ENCODE peak calls at places on chromosomes 13 and 19, in nine cellular contexts. I, L, V, W, E, Q, R, C and N are unnamed samples. For H3K27me3, the result is how much of the 10 kb centered on the place peaks cover.

GRCh38 chr19:34707661-34708060 is 26.4 kb upstream of the ZNF181 start:
- DNase-seq in I (no peak), L (no peak), V (no peak), W (peak), E (no peak), Q (no peak), R (no peak), C (no peak), N (no peak)

GRCh38 chr19:39155114-39155700 is 29.6 kb downstream of the PAK4 start:
- DNase-seq in I (no peak), L (no peak), V (no peak), W (no peak), E (no peak), Q (no peak), R (no peak), C (no peak), N (no peak)

GRCh38 chr19:54369082-54369691 is 4.5 kb upstream of the LAIR1 start:
- DNase-seq in I (no peak), L (no peak), V (no peak), W (no peak), E (no peak), Q (no peak), R (no peak), C (no peak), N (no peak)

GRCh38 chr19:42455621-42456081 is 12.9 kb upstream of the CXCL17 start:
- DNase-seq in I (no peak), L (no peak), V (no peak), W (no peak), E (no peak), Q (peak), R (no peak), C (no peak), N (no peak)

GRCh38 chr19:47018923-47019322 is 714 bp upstream of the NPAS1 start:
- DNase-seq in I (no peak), L (no peak), V (no peak), W (no peak), E (no peak), Q (no peak), R (no peak), C (no peak), N (no peak)

GRCh38 chr13:101979825-101980224 is 422.0 kb downstream of the FGF14 start:
- DNase-seq in I (no peak), L (no peak), V (no peak), W (no peak), E (no peak), Q (no peak), R (no peak), C (no peak), N (no peak)

GRCh38 chr13:105047676-105048295 is 1487.7 kb downstream of the EFNB2 start:
- DNase-seq in I (peak), L (no peak), V (no peak), W (no peak), E (no peak), Q (no peak), R (no peak), C (no peak), N (no peak)

GRCh38 chr19:41990615-41991014 is 3.4 kb downstream of the ATP1A3 start:
- DNase-seq in I (no peak), L (no peak), V (no peak), W (no peak), E (no peak), Q (no peak), R (no peak), C (no peak), N (no peak)

GRCh38 chr19:46609511-46610412 is 8.6 kb downstream of the CALM3 start:
- DNase-seq in I (no peak), L (no peak), V (no peak), W (no peak), E (peak), Q (no peak), R (no peak), C (no peak), N (peak)

GRCh38 chr19:6730153-6730804 is 7.1 kb downstream of the GPR108 start:
- DNase-seq in I (no peak), L (no peak), V (no peak), W (peak), E (peak), Q (no peak), R (no peak), C (peak), N (no peak)

GRCh38 chr13:34413538-34414210 is 528.4 kb upstream of the NBEA start:
- DNase-seq in I (no peak), L (no peak), V (no peak), W (no peak), E (no peak), Q (peak), R (no peak), C (no peak), N (no peak)

GRCh38 chr19:40754611-40755247 is 3.7 kb downstream of the SNRPA start:
- DNase-seq in I (peak), L (no peak), V (peak), W (no peak), E (no peak), Q (no peak), R (no peak), C (no peak), N (no peak)

GRCh38 chr13:101473458-101473857 is 21.0 kb downstream of the ITGBL1 start:
- DNase-seq in I (peak), L (no peak), V (peak), W (no peak), E (peak), Q (peak), R (no peak), C (no peak), N (no peak)

GRCh38 chr19:15864824-15865223 is 33.0 kb downstream of the CYP4F2 start:
- DNase-seq in I (no peak), L (no peak), V (no peak), W (no peak), E (no peak), Q (no peak), R (no peak), C (no peak), N (no peak)

GRCh38 chr19:15866646-15867045 is 31.2 kb downstream of the CYP4F2 start:
- DNase-seq in I (no peak), L (no peak), V (no peak), W (no peak), E (no peak), Q (peak), R (no peak), C (no peak), N (no peak)

GRCh38 chr19:15860522-15860921 is 37.4 kb downstream of the CYP4F2 start:
- DNase-seq in I (no peak), L (no peak), V (no peak), W (no peak), E (no peak), Q (no peak), R (no peak), C (no peak), N (no peak)

GRCh38 chr19:15862444-15862843 is 35.4 kb downstream of the CYP4F2 start:
- DNase-seq in I (no peak), L (no peak), V (no peak), W (no peak), E (no peak), Q (no peak), R (no peak), C (no peak), N (no peak)

GRCh38 chr19:15863272-15863671 is 34.6 kb downstream of the CYP4F2 start:
- DNase-seq in I (no peak), L (no peak), V (no peak), W (no peak), E (no peak), Q (peak), R (no peak), C (no peak), N (no peak)
- H3K27me3 ChIP-seq in I (under half), L (under half), V (under half), W (under half), E (under half), Q (under half), R (under half), C (under half), N (under half)

GRCh38 chr19:49422407-49423277 is 599 bp downstream of the PTH2 start:
- DNase-seq in I (peak), L (peak), V (peak), W (no peak), E (no peak), Q (peak), R (peak), C (peak), N (no peak)

GRCh38 chr19:49423278-49423984 is at the start of gene PTH2:
- DNase-seq in I (no peak), L (no peak), V (no peak), W (no peak), E (no peak), Q (no peak), R (no peak), C (no peak), N (peak)

GRCh38 chr19:49421039-49421877 is 2.0 kb downstream of the PTH2 start:
- DNase-seq in I (peak), L (peak), V (peak), W (peak), E (peak), Q (peak), R (no peak), C (peak), N (no peak)

GRCh38 chr19:49420227-49420626 is 3.0 kb downstream of the PTH2 start:
- DNase-seq in I (no peak), L (no peak), V (no peak), W (no peak), E (no peak), Q (no peak), R (no peak), C (no peak), N (no peak)

GRCh38 chr19:49421878-49422202 is 1.4 kb downstream of the PTH2 start:
- DNase-seq in I (no peak), L (no peak), V (no peak), W (no peak), E (no peak), Q (no peak), R (no peak), C (no peak), N (no peak)
- H3K27me3 ChIP-seq in I (half or more), L (half or more), V (half or more), W (under half), E (under half), Q (under half), R (half or more), C (half or more), N (half or more)

DNA sequence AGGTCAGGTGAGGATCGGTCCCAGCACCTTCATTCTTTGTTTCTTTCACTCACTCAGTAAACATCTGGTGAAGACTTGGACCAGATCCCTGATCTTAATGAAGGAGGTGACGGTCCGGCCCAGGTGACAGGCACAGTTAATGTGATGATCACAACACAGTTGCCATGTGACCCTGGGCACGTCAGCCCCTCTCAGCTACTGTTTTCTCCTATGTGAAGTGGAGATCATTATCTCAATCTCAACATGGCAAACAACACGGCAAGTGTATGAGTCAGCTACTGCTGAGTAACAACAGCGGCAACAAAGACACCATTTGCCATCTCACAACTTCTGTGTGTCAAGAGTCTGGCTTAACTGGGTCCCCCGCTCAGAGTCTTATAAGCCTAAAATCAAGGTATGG is 74.6 kb downstream of the GNG7 start:
- DNase-seq in I (no peak), L (no peak), V (peak), W (no peak), E (no peak), Q (peak), R (no peak), C (no peak), N (no peak)
- H3K27me3 ChIP-seq in I (under half), L (under half), V (under half), W (under half), E (under half), Q (under half), R (under half), C (under half), N (under half)

GRCh38 chr19:8904597-8904996 is 72.4 kb downstream of the MBD3L1 start:
- DNase-seq in I (no peak), L (no peak), V (no peak), W (no peak), E (no peak), Q (no peak), R (no peak), C (no peak), N (no peak)
- H3K27me3 ChIP-seq in I (under half), L (under half), V (under half), W (under half), E (under half), Q (under half), R (under half), C (under half), N (under half)

GRCh38 chr19:1041272-1041834 is 1.4 kb downstream of the ABCA7 start:
- DNase-seq in I (no peak), L (no peak), V (no peak), W (no peak), E (no peak), Q (no peak), R (no peak), C (no peak), N (no peak)

GRCh38 chr19:1042689-1043511 is 3.0 kb downstream of the ABCA7 start:
- DNase-seq in I (no peak), L (no peak), V (no peak), W (peak), E (peak), Q (no peak), R (no peak), C (no peak), N (peak)

GRCh38 chr19:1039646-1040475 is at the start of gene ABCA7:
- DNase-seq in I (peak), L (peak), V (peak), W (peak), E (peak), Q (peak), R (peak), C (peak), N (peak)

GRCh38 chr19:1040476-1041271 is 767 bp downstream of the ABCA7 start:
- DNase-seq in I (peak), L (peak), V (peak), W (peak), E (peak), Q (peak), R (peak), C (peak), N (peak)

DNA sequence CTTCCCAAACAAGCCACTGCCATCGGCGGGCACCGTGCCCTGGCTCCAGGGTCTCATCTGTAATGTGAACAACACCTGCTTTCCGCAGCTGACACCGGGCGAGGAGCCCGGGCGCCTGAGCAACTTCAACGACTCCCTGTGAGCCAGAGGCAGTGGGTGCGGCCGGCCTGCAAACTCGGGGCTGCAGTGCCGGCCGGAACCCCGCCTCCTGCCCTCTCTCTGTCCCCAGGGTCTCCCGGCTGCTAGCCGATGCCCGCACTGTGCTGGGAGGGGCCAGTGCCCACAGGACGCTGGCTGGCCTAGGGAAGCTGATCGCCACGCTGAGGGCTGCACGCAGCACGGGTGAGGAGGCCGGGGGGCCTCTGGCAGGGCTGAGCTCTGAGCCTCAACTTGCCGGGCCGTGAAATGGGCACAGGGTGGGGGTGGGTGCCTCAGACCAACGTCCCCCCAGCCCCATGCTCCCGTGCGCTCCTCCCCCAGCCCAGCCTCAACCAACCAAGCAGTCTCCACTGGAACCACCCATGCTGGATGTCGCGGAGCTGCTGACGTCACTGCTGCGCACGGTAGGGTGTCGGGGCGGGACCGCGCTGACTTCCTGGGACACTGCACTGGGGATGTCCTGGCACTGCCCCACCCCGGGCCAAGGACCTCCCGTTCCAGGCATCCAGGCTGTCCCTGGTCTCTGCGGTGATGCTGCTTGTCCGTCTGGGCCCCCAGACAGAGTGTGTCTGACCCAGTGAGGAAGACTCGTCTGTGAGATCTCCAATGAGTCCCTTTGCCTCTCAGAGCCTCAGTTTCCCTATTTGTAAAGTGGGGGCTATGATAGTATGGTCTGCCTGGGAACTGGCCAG is 2.2 kb downstream of the ABCA7 start:
- DNase-seq in I (no peak), L (no peak), V (no peak), W (peak), E (no peak), Q (no peak), R (no peak), C (no peak), N (peak)
- H3K27me3 ChIP-seq in I (under half), L (under half), V (under half), W (under half), E (under half), Q (under half), R (under half), C (under half), N (under half)